ENCODE peak calls at places on chromosomes 16 and 17, in nine cellular contexts. A, C, J, U, G, M, F, L and S are unnamed samples.

GRCh38 chr17:69818467-69818866 is 256.6 kb upstream of the KCNJ16 start:
- DNase-seq in A (no peak), C (no peak), J (no peak), U (no peak), G (no peak), M (peak; percentile 52), F (no peak), L (no peak), S (peak; percentile 74)

GRCh38 chr16:27547134-27547533 is 2.6 kb downstream of the GTF3C1 start:
- DNase-seq in A (no peak), C (no peak), J (no peak), U (no peak), G (no peak), M (peak; percentile 86), F (no peak), L (peak; percentile 87), S (peak; percentile 82)

GRCh38 chr17:9199474-9200196 is 178.3 kb downstream of the NTN1 start:
- DNase-seq in A (no peak), C (peak; percentile 47), J (no peak), U (no peak), G (no peak), M (peak; percentile 10), F (no peak), L (peak; percentile 48), S (no peak)

GRCh38 chr16:80526418-80527061 is 14.3 kb upstream of the DYNLRB2 start:
- DNase-seq in A (no peak), C (peak; percentile 41), J (no peak), U (no peak), G (peak; percentile 38), M (peak; percentile 74), F (peak; percentile 64), L (peak; percentile 69), S (peak; percentile 81)

GRCh38 chr17:39543669-39544068 is 64.1 kb downstream of the NEUROD2 start:
- DNase-seq in A (no peak), C (no peak), J (no peak), U (no peak), G (no peak), M (no peak), F (no peak), L (no peak), S (no peak)

GRCh38 chr16:4660454-4661007 is 32.8 kb upstream of the NUDT16L1 start:
- DNase-seq in A (peak; percentile 64), C (peak; percentile 69), J (peak; percentile 78), U (no peak), G (no peak), M (peak; percentile 64), F (no peak), L (peak; percentile 64), S (peak; percentile 45)

GRCh38 chr17:55609737-55610201 is 98.5 kb upstream of the SMIM36 start:
- DNase-seq in A (no peak), C (no peak), J (no peak), U (no peak), G (no peak), M (peak; percentile 38), F (no peak), L (peak; percentile 84), S (peak; percentile 95)

GRCh38 chr16:30533748-30534367 is 800 bp downstream of the ZNF747 start:
- DNase-seq in A (no peak), C (no peak), J (no peak), U (no peak), G (no peak), M (no peak), F (peak; percentile 45), L (peak; percentile 10), S (peak; percentile 34)

GRCh38 chr17:28118362-28118761 is 75.9 kb downstream of the NLK start:
- DNase-seq in A (no peak), C (no peak), J (no peak), U (no peak), G (no peak), M (no peak), F (no peak), L (no peak), S (no peak)

GRCh38 chr16:88525663-88525990 is 44.6 kb upstream of the ZC3H18 start:
- DNase-seq in A (no peak), C (no peak), J (no peak), U (no peak), G (no peak), M (no peak), F (no peak), L (no peak), S (no peak)

GRCh38 chr17:29613371-29613837 is 9.3 kb downstream of the CORO6 start:
- DNase-seq in A (peak; percentile 95), C (peak; percentile 95), J (peak; percentile 91), U (peak; percentile 99), G (no peak), M (peak; percentile 96), F (peak; percentile 74), L (peak; percentile 86), S (peak; percentile 93)

GRCh38 chr17:71033336-71033735 is 864.0 kb downstream of the KCNJ2 start:
- DNase-seq in A (no peak), C (no peak), J (no peak), U (no peak), G (no peak), M (no peak), F (no peak), L (no peak), S (no peak)

GRCh38 chr16:78390070-78390469 is 290.6 kb downstream of the WWOX start:
- DNase-seq in A (no peak), C (no peak), J (no peak), U (no peak), G (no peak), M (no peak), F (no peak), L (no peak), S (no peak)

GRCh38 chr16:10122546-10122945 is 59.7 kb downstream of the GRIN2A start:
- DNase-seq in A (no peak), C (no peak), J (no peak), U (no peak), G (no peak), M (no peak), F (no peak), L (peak; percentile 42), S (no peak)

GRCh38 chr17:40121191-40121885 is 433 bp upstream of the MSL1 start:
- DNase-seq in A (no peak), C (peak; percentile 11), J (peak; percentile 61), U (no peak), G (no peak), M (peak; percentile 70), F (peak; percentile 51), L (no peak), S (peak; percentile 49)

GRCh38 chr17:9021985-9022552 is 759 bp downstream of the NTN1 start:
- DNase-seq in A (no peak), C (peak; percentile 28), J (no peak), U (peak; percentile 87), G (no peak), M (peak; percentile 43), F (no peak), L (peak; percentile 13), S (peak; percentile 30)

GRCh38 chr17:29197516-29198272 is 17.5 kb upstream of the MYO18A start:
- DNase-seq in A (no peak), C (no peak), J (no peak), U (peak; percentile 49), G (no peak), M (no peak), F (no peak), L (no peak), S (no peak)

GRCh38 chr16:66204761-66205160 is 161.7 kb upstream of the CDH5 start:
- DNase-seq in A (no peak), C (no peak), J (no peak), U (no peak), G (no peak), M (peak; percentile 86), F (no peak), L (peak; percentile 80), S (peak; percentile 34)

GRCh38 chr16:526181-527014 is 1.1 kb upstream of the CAPN15 start:
- DNase-seq in A (peak; percentile 70), C (peak; percentile 54), J (no peak), U (no peak), G (no peak), M (peak; percentile 66), F (peak; percentile 46), L (peak; percentile 41), S (peak; percentile 62)

GRCh38 chr16:60031751-60032150 is 1297.6 kb upstream of the GOT2 start:
- DNase-seq in A (no peak), C (no peak), J (no peak), U (no peak), G (no peak), M (no peak), F (no peak), L (no peak), S (peak; percentile 5)

GRCh38 chr17:74987909-74988711 is 678 bp downstream of the CDR2L start:
- DNase-seq in A (peak; percentile 93), C (peak; percentile 95), J (peak; percentile 74), U (peak; percentile 97), G (no peak), M (peak; percentile 70), F (peak; percentile 15), L (peak; percentile 72), S (peak; percentile 69)
- TF ChIP-seq CTCF in A (peak; percentile 10), C (peak; percentile 47), J (no peak), U (no peak), G (peak; percentile 26), M (peak; percentile 36), F (peak; percentile 9), L (no peak), S (peak; percentile 55)

DNA sequence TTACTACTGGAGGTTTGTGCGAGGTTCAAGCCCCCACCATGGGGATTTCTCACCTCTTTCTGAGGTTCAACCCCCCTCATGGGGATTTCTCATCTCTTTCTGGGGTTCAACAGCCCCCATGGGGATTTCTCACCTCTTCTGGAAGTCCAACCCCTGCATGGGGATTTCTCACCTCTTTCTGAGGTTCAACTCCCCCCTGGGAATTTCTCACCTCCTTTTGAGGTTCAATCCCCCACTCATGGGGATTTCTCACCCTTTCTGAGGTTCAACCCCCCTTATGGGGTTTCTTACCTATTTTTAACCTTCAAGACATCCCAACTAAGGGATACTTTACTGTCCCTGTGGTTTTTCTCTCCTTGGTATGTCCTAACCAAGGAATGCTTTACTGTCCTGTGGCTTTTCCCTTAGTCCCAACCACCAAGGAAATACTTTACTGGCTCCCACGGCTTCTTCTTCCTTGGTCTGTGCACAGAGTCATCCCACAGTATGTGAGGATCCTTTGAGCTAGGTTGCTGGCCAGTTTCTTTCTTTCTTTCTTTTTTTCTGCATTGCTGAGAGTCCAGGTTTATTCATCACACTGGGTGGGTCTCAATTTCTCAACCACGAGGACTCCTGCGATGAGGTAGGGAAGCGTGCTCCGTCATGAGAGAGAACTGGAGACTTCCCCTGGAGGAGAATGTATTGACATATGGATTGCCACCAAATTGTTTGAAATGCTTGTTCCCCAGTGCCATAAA is 2140.2 kb downstream of the TP53TG3F start:
- DNase-seq in A (no peak), C (no peak), J (no peak), U (no peak), G (no peak), M (no peak), F (no peak), L (no peak), S (no peak)
- H3K4me3 ChIP-seq in A (no peak overlapping the region), C (no peak overlapping the region), J (no peak overlapping the region), U (no peak overlapping the region), G (no peak overlapping the region), M (no peak overlapping the region), F (no peak overlapping the region), L (no peak overlapping the region), S (no peak overlapping the region)

GRCh38 chr17:81553018-81553615 is 964 bp upstream of the FAAP100 start:
- DNase-seq in A (peak; percentile 74), C (peak; percentile 73), J (peak; percentile 62), U (peak; percentile 94), G (peak; percentile 80), M (peak; percentile 82), F (peak; percentile 94), L (peak; percentile 73), S (peak; percentile 83)
- TF ChIP-seq CTCF in A (no peak), C (no peak), J (no peak), U (no peak), G (peak; percentile 44), M (no peak), F (peak; percentile 59), L (no peak), S (peak; percentile 28)

GRCh38 chr17:48546187-48546923 is 1.4 kb upstream of the HOXB2 start:
- DNase-seq in A (no peak), C (no peak), J (no peak), U (no peak), G (no peak), M (peak; percentile 56), F (no peak), L (peak; percentile 80), S (no peak)
- H3K4me3 ChIP-seq in A (no peak overlapping the region), C (peak overlapping the region; percentile 23), J (no peak overlapping the region), U (no peak overlapping the region), G (no peak overlapping the region), M (peak overlapping the region; percentile 90), F (no peak overlapping the region), L (peak overlapping the region; percentile 44), S (no peak overlapping the region)